ENCODE peak calls at places on chromosomes 2 and 18, in nine cellular contexts. N, I, G, F, R, B, C, Y and K are unnamed samples.

GRCh38 chr2:11065833-11066232 is 89.4 kb upstream of the SLC66A3 start:
- DNase-seq in N (no peak), I (no peak), G (no peak), F (no peak), R (no peak), B (no peak), C (no peak), Y (no peak), K (no peak)

GRCh38 chr18:22223263-22223960 is 54.0 kb downstream of the GATA6 start:
- DNase-seq in N (peak; percentile 89), I (peak; percentile 91), G (no peak), F (no peak), R (peak; percentile 93), B (no peak), C (peak; percentile 85), Y (peak; percentile 42), K (no peak)

GRCh38 chr18:2914844-2915243 is 68.0 kb downstream of the EMILIN2 start:
- DNase-seq in N (no peak), I (no peak), G (no peak), F (no peak), R (no peak), B (no peak), C (no peak), Y (no peak), K (no peak)

GRCh38 chr2:133568172-133568571 is at the start of gene NCKAP5:
- DNase-seq in N (no peak), I (no peak), G (peak; percentile 62), F (no peak), R (no peak), B (no peak), C (no peak), Y (peak; percentile 27), K (no peak)

GRCh38 chr2:185618630-185619029 is 120.0 kb upstream of the FSIP2 start:
- DNase-seq in N (no peak), I (no peak), G (no peak), F (no peak), R (no peak), B (no peak), C (no peak), Y (no peak), K (no peak)

GRCh38 chr2:85995648-85996529 is 107.1 kb upstream of the ST3GAL5 start:
- DNase-seq in N (no peak), I (no peak), G (no peak), F (no peak), R (no peak), B (no peak), C (no peak), Y (no peak), K (no peak)

GRCh38 chr2:207725815-207726578 is 14.6 kb downstream of the CCNYL1 start:
- DNase-seq in N (no peak), I (no peak), G (no peak), F (peak; percentile 19), R (no peak), B (no peak), C (no peak), Y (no peak), K (no peak)

GRCh38 chr2:231260442-231260841 is 62.0 kb downstream of the ARMC9 start:
- DNase-seq in N (no peak), I (no peak), G (no peak), F (no peak), R (no peak), B (no peak), C (no peak), Y (no peak), K (no peak)

GRCh38 chr2:174717916-174718315 is 46.4 kb downstream of the CHRNA1 start:
- DNase-seq in N (no peak), I (no peak), G (no peak), F (no peak), R (no peak), B (no peak), C (no peak), Y (no peak), K (no peak)

GRCh38 chr18:57854726-57855125 is 51.6 kb upstream of the ATP8B1 start:
- DNase-seq in N (no peak), I (no peak), G (no peak), F (no peak), R (no peak), B (no peak), C (no peak), Y (no peak), K (no peak)

GRCh38 chr2:136247204-136247990 is 129.4 kb upstream of the CXCR4 start:
- DNase-seq in N (no peak), I (peak; percentile 61), G (no peak), F (no peak), R (no peak), B (no peak), C (peak; percentile 60), Y (peak; percentile 36), K (no peak)

GRCh38 chr18:50201476-50201875 is 6.5 kb upstream of the MYO5B start:
- DNase-seq in N (no peak), I (no peak), G (no peak), F (no peak), R (no peak), B (no peak), C (no peak), Y (no peak), K (no peak)

GRCh38 chr2:6214471-6214870 is 522.3 kb downstream of the SOX11 start:
- DNase-seq in N (no peak), I (no peak), G (no peak), F (no peak), R (no peak), B (no peak), C (no peak), Y (no peak), K (no peak)
- H3K9me3 ChIP-seq in N (no peaks in the 10 kb centered on the region), I (no peaks in the 10 kb centered on the region), G (no peaks in the 10 kb centered on the region), F (peaks cover 8% of the 10 kb centered on the region), R (no peaks in the 10 kb centered on the region), B (no peaks in the 10 kb centered on the region), C (no peaks in the 10 kb centered on the region), Y (no peaks in the 10 kb centered on the region), K (no peaks in the 10 kb centered on the region)

GRCh38 chr2:1598041-1598710 is 146.1 kb downstream of the PXDN start:
- DNase-seq in N (no peak), I (no peak), G (no peak), F (no peak), R (peak; percentile 54), B (no peak), C (no peak), Y (no peak), K (no peak)

GRCh38 chr2:1601064-1601405 is 143.3 kb downstream of the PXDN start:
- DNase-seq in N (no peak), I (no peak), G (peak; percentile 29), F (no peak), R (no peak), B (no peak), C (no peak), Y (no peak), K (no peak)

GRCh38 chr2:1599301-1600085 is 144.8 kb downstream of the PXDN start:
- DNase-seq in N (no peak), I (no peak), G (peak; percentile 31), F (no peak), R (peak; percentile 61), B (no peak), C (no peak), Y (no peak), K (no peak)

GRCh38 chr2:1600191-1601063 is 143.9 kb downstream of the PXDN start:
- DNase-seq in N (no peak), I (no peak), G (peak; percentile 27), F (no peak), R (peak; percentile 53), B (no peak), C (no peak), Y (peak; percentile 51), K (no peak)

DNA sequence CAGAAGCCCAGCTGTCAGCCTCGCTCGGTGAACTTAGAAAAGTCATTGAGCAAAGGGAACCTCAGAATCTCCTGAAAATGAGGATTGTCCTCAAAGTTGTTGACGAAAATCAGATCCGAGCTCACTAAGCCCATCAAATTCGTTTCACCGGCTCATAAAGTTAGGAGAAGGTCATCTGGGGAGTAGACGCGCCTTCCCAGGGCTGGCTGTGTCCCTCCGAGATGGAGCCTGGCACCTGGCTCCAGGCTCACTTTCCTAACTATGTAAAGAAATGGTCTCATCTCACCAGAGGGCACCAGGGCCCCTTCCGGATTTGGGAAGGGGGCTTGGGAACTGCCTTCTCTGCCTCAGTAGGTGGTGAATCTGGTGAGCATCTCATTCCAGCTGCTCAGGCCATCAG is 145.5 kb downstream of the PXDN start:
- DNase-seq in N (no peak), I (no peak), G (no peak), F (no peak), R (peak; percentile 6), B (no peak), C (no peak), Y (no peak), K (no peak)
- H3K9me3 ChIP-seq in N (no peaks in the 10 kb centered on the region), I (no peaks in the 10 kb centered on the region), G (no peaks in the 10 kb centered on the region), F (no peaks in the 10 kb centered on the region), R (no peaks in the 10 kb centered on the region), B (no peaks in the 10 kb centered on the region), C (no peaks in the 10 kb centered on the region), Y (no peaks in the 10 kb centered on the region), K (no peaks in the 10 kb centered on the region)

GRCh38 chr18:36535202-36535935 is 237.9 kb downstream of the FHOD3 start:
- DNase-seq in N (no peak), I (no peak), G (no peak), F (no peak), R (no peak), B (no peak), C (no peak), Y (no peak), K (no peak)

GRCh38 chr18:36534154-36534688 is 236.7 kb downstream of the FHOD3 start:
- DNase-seq in N (no peak), I (no peak), G (no peak), F (no peak), R (no peak), B (no peak), C (no peak), Y (no peak), K (no peak)

GRCh38 chr18:36532815-36533214 is 235.3 kb downstream of the FHOD3 start:
- DNase-seq in N (no peak), I (no peak), G (no peak), F (no peak), R (no peak), B (no peak), C (no peak), Y (no peak), K (no peak)

GRCh38 chr18:36532394-36532793 is 234.9 kb downstream of the FHOD3 start:
- DNase-seq in N (no peak), I (no peak), G (no peak), F (no peak), R (no peak), B (no peak), C (no peak), Y (no peak), K (no peak)

GRCh38 chr18:36533446-36534153 is 236.1 kb downstream of the FHOD3 start:
- DNase-seq in N (no peak), I (no peak), G (no peak), F (no peak), R (no peak), B (no peak), C (no peak), Y (no peak), K (no peak)
- H3K9me3 ChIP-seq in N (no peaks in the 10 kb centered on the region), I (no peaks in the 10 kb centered on the region), G (no peaks in the 10 kb centered on the region), F (no peaks in the 10 kb centered on the region), R (no peaks in the 10 kb centered on the region), B (no peaks in the 10 kb centered on the region), C (no peaks in the 10 kb centered on the region), Y (no peaks in the 10 kb centered on the region), K (no peaks in the 10 kb centered on the region)

DNA sequence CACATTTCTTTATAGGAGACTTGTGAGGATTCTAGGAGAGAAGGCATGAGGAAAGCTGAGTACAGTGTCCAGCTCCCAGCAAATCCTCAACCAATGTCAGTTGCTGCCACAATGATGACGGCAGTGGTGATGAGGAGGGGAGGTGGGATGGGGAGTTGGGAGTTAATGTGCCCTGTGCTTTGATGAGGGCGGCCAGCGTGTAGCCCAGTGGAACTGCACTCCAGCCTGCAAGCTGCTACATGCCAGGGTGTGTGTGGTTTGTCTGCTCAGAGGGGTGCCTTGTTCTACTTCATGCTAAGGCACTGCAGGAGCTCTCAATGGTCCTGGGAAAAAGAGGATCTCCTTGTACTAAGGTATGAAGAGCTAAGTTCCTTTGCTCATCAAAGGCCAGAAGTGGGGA is 96.1 kb downstream of the MSH2 start:
- DNase-seq in N (no peak), I (no peak), G (no peak), F (no peak), R (no peak), B (no peak), C (no peak), Y (no peak), K (no peak)
- H3K9me3 ChIP-seq in N (no peaks in the 10 kb centered on the region), I (no peaks in the 10 kb centered on the region), G (no peaks in the 10 kb centered on the region), F (peaks cover 9% of the 10 kb centered on the region), R (no peaks in the 10 kb centered on the region), B (no peaks in the 10 kb centered on the region), C (no peaks in the 10 kb centered on the region), Y (no peaks in the 10 kb centered on the region), K (peaks cover 6% of the 10 kb centered on the region)